ENCODE peak calls at places on chromosomes 6 and 20, in seven cellular contexts. Q, Z, W, S, L, N and X are unnamed samples.

GRCh38 chr20:57428611-57429496 is 37.7 kb downstream of the RBM38 start:
- DNase-seq in Q (no peak), Z (no peak), W (no peak), S (no peak), L (no peak), N (peak; percentile 92), X (no peak)

GRCh38 chr20:36624068-36624813 is 18.7 kb downstream of the RAB5IF start:
- DNase-seq in Q (no peak), Z (peak; percentile 42), W (no peak), S (no peak), L (no peak), N (no peak), X (peak; percentile 59)

GRCh38 chr20:24378651-24379050 is 90.8 kb upstream of the SYNDIG1 start:
- DNase-seq in Q (no peak), Z (no peak), W (no peak), S (no peak), L (no peak), N (no peak), X (no peak)

GRCh38 chr6:136113736-136114173 is 136.4 kb downstream of the MTFR2 start:
- DNase-seq in Q (no peak), Z (no peak), W (peak; percentile 67), S (no peak), L (peak; percentile 42), N (no peak), X (no peak)

GRCh38 chr20:14441201-14441600 is 103.8 kb upstream of the FLRT3 start:
- DNase-seq in Q (no peak), Z (no peak), W (no peak), S (no peak), L (no peak), N (no peak), X (no peak)

GRCh38 chr20:61989741-61990140 is 75.9 kb downstream of the TAF4 start:
- DNase-seq in Q (no peak), Z (no peak), W (no peak), S (no peak), L (no peak), N (no peak), X (no peak)

GRCh38 chr6:53815381-53816119 is 20.7 kb downstream of the LRRC1 start:
- DNase-seq in Q (no peak), Z (no peak), W (no peak), S (no peak), L (no peak), N (no peak), X (no peak)

GRCh38 chr20:60095456-60095855 is 137.2 kb downstream of the CDH26 start:
- DNase-seq in Q (no peak), Z (no peak), W (no peak), S (no peak), L (peak; percentile 31), N (no peak), X (no peak)

GRCh38 chr6:82362868-82363267 is 749 bp upstream of the TPBG start:
- DNase-seq in Q (no peak), Z (no peak), W (peak; percentile 68), S (no peak), L (no peak), N (no peak), X (no peak)

GRCh38 chr6:167744681-167745659 is 81.7 kb upstream of the AFDN start:
- DNase-seq in Q (no peak), Z (no peak), W (no peak), S (no peak), L (no peak), N (no peak), X (no peak)

GRCh38 chr6:37919417-37920157 is 100.1 kb downstream of the ZFAND3 start:
- DNase-seq in Q (no peak), Z (no peak), W (no peak), S (no peak), L (no peak), N (no peak), X (no peak)

GRCh38 chr6:43952746-43953145 is 174.5 kb downstream of the MRPL14 start:
- DNase-seq in Q (no peak), Z (no peak), W (no peak), S (peak; percentile 70), L (no peak), N (no peak), X (peak; percentile 51)

GRCh38 chr6:16311763-16312162 is 73.4 kb downstream of the GMPR start:
- DNase-seq in Q (no peak), Z (no peak), W (no peak), S (no peak), L (no peak), N (no peak), X (no peak)

GRCh38 chr6:137926207-137926731 is 59.2 kb downstream of the TNFAIP3 start:
- DNase-seq in Q (no peak), Z (no peak), W (no peak), S (no peak), L (peak; percentile 43), N (no peak), X (peak; percentile 6)

GRCh38 chr20:20010639-20011500 is 6.3 kb upstream of the NAA20 start:
- DNase-seq in Q (no peak), Z (no peak), W (no peak), S (no peak), L (no peak), N (no peak), X (no peak)

GRCh38 chr6:82441047-82441770 is 77.6 kb downstream of the TPBG start:
- DNase-seq in Q (no peak), Z (no peak), W (no peak), S (no peak), L (no peak), N (no peak), X (no peak)

GRCh38 chr20:38674178-38675133 is 49.8 kb upstream of the SLC32A1 start:
- DNase-seq in Q (peak; percentile 47), Z (no peak), W (no peak), S (no peak), L (no peak), N (no peak), X (peak; percentile 86)

GRCh38 chr6:169847773-169848380 is 96.5 kb downstream of the ERMARD start:
- DNase-seq in Q (no peak), Z (no peak), W (peak; percentile 4), S (no peak), L (no peak), N (no peak), X (no peak)

GRCh38 chr6:28161410-28162079 is 19.9 kb downstream of the ZKSCAN8 start:
- DNase-seq in Q (peak; percentile 62), Z (peak; percentile 22), W (peak; percentile 70), S (no peak), L (peak; percentile 41), N (peak; percentile 74), X (peak; percentile 82)
- TF ChIP-seq POLR2A in Q (peak; percentile 21), Z (no peak), W (no peak), S (no peak), L (no peak), N (no peak), X (peak; percentile 58)

DNA sequence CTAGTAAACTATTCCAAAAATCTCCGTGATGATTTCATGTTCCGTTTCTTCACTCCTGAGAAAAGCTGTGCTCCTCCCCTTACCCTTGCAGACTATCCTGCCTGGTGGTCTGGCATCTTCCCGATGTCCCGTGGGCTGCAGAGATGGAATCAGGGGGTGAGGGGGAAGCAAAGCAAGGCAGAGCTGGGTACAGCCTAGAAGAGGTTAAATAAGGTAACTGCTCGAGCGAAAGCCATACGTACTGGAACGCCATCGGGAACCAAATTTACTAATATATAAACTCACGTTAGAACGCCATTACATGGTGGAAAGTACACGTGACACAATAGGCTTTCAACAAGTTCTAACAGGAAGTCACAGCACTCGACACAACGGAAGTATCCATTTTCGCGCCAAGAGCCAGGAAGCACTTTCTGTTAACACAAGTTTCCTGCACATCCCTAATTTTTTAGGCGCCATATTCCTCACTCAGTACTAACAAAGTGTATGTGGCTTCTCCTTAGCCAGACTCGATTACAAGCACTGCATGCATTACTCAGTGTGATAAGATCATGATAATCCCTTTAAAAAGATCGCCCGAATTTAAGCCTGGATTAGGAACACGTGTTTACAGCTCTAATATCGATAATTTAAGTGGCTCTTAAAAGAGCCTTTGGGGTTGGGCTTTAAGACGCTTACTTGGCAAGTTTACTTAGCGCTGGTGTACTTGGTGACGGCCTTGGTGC is 101.6 kb upstream of the PRSS16 start:
- DNase-seq in Q (peak; percentile 77), Z (peak; percentile 86), W (peak; percentile 90), S (no peak), L (peak; percentile 79), N (peak; percentile 68), X (peak; percentile 92)
- TF ChIP-seq POLR2A in Q (peak; percentile 47), Z (no peak), W (no peak), S (no peak), L (peak; percentile 13), N (peak; percentile 20), X (peak; percentile 94)

DNA sequence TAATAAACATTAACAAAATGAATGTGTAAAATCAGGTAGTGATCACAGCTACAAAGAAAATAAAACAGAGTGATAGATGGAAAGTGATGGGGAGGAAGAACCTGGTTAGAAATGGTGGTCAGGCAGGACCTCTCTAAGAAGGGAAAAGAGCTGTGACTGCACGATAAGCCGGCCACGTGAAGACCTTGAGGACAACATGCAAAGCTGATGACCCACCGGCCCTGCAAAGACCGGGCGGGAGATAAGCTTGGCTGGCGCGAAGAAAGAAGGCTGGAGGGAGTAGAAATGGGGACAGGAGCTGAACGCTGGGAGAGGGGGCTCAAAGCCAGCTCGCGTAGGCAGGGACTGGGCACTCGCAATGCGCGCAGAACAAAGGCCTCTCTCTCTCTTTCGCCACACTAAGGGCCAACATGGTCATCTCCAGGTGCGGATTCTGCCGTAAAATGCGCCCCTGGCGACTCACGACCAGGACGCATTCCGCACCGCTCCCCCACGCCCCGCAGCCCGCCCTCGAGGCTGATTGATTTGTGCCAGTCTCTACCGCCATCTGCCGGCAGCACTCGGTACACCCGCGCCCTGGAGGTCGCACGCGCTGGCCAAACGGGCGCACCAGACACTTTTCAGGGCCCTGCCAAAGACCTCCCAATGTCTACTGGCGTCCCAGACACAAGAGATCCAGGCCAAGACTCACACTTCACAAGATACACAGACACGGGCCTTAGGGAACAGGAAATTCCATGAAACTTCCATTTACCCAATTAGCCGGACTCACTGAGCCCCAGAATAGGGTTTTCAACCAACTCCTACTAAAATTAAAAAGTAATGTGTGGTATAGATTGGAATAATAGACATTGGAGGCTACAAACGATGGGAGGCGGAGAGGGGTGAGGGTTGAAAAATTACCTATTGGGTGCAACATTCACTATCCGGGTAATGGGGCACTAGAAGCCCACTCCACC is 9.4 kb downstream of the DEFB132 start:
- DNase-seq in Q (peak; percentile 88), Z (peak; percentile 50), W (peak; percentile 92), S (no peak), L (peak; percentile 89), N (peak; percentile 83), X (peak; percentile 88)
- TF ChIP-seq POLR2A in Q (no peak), Z (no peak), W (no peak), S (no peak), L (no peak), N (no peak), X (no peak)

GRCh38 chr6:36336779-36337194 is at the start of gene BNIP5:
- DNase-seq in Q (no peak), Z (no peak), W (no peak), S (no peak), L (no peak), N (no peak), X (no peak)

GRCh38 chr6:36340671-36341454 is 4.2 kb upstream of the BNIP5 start:
- DNase-seq in Q (peak; percentile 71), Z (peak; percentile 46), W (peak; percentile 86), S (no peak), L (peak; percentile 86), N (peak; percentile 78), X (peak; percentile 78)

GRCh38 chr6:36337814-36338213 is 1.1 kb upstream of the BNIP5 start:
- DNase-seq in Q (no peak), Z (no peak), W (no peak), S (no peak), L (no peak), N (no peak), X (no peak)

GRCh38 chr6:36340341-36340670 is 3.6 kb upstream of the BNIP5 start:
- DNase-seq in Q (no peak), Z (no peak), W (no peak), S (no peak), L (no peak), N (no peak), X (no peak)

GRCh38 chr6:36339156-36339555 is 2.5 kb upstream of the BNIP5 start:
- DNase-seq in Q (no peak), Z (no peak), W (no peak), S (no peak), L (no peak), N (no peak), X (no peak)
- TF ChIP-seq POLR2A in Q (peak; percentile 34), Z (no peak), W (no peak), S (no peak), L (no peak), N (no peak), X (no peak)